ENCODE peak calls at places on chromosomes 7 and 10, in eight cellular contexts. One of them, this sample, is unnamed.

GRCh38 chr10:43258032-43258921 is 8.6 kb downstream of the RASGEF1A start:
- DNase-seq in heart right ventricle: no peak
- DNase-seq in mammary epithelial cell: no peak
- DNase-seq in transverse colon: no peak
- DNase-seq in psoas muscle: no peak
- DNase-seq in adrenal gland: no peak
- DNase-seq in sigmoid colon: no peak
- DNase-seq in prostate gland: no peak
- DNase-seq in this sample: no peak

GRCh38 chr7:119737390-119737789 is 535.6 kb upstream of the KCND2 start:
- DNase-seq in heart right ventricle: no peak
- DNase-seq in mammary epithelial cell: no peak
- DNase-seq in transverse colon: no peak
- DNase-seq in psoas muscle: no peak
- DNase-seq in adrenal gland: no peak
- DNase-seq in sigmoid colon: no peak
- DNase-seq in prostate gland: no peak
- DNase-seq in this sample: no peak

GRCh38 chr7:44211126-44211675 is 10.4 kb downstream of the YKT6 start:
- DNase-seq in heart right ventricle: no peak
- DNase-seq in mammary epithelial cell: no peak
- DNase-seq in transverse colon: no peak
- DNase-seq in psoas muscle: peak; percentile 24
- DNase-seq in adrenal gland: no peak
- DNase-seq in sigmoid colon: peak; percentile 36
- DNase-seq in prostate gland: no peak
- DNase-seq in this sample: no peak

GRCh38 chr7:28068811-28069216 is 111.8 kb downstream of the JAZF1 start:
- DNase-seq in heart right ventricle: no peak
- DNase-seq in mammary epithelial cell: peak; percentile 21
- DNase-seq in transverse colon: no peak
- DNase-seq in psoas muscle: no peak
- DNase-seq in adrenal gland: no peak
- DNase-seq in sigmoid colon: no peak
- DNase-seq in prostate gland: no peak
- DNase-seq in this sample: no peak

GRCh38 chr7:119046068-119046467 is 821.6 kb downstream of the ANKRD7 start:
- DNase-seq in heart right ventricle: no peak
- DNase-seq in mammary epithelial cell: no peak
- DNase-seq in transverse colon: no peak
- DNase-seq in psoas muscle: no peak
- DNase-seq in adrenal gland: no peak
- DNase-seq in sigmoid colon: no peak
- DNase-seq in prostate gland: no peak
- DNase-seq in this sample: no peak

GRCh38 chr10:34817054-34817453 is 2.0 kb upstream of the PARD3 start:
- DNase-seq in heart right ventricle: no peak
- DNase-seq in mammary epithelial cell: no peak
- DNase-seq in transverse colon: no peak
- DNase-seq in psoas muscle: no peak
- DNase-seq in adrenal gland: no peak
- DNase-seq in sigmoid colon: no peak
- DNase-seq in prostate gland: no peak
- DNase-seq in this sample: no peak

GRCh38 chr10:101110856-101111523 is 20.1 kb upstream of the TLX1 start:
- DNase-seq in heart right ventricle: no peak
- DNase-seq in mammary epithelial cell: no peak
- DNase-seq in transverse colon: no peak
- DNase-seq in psoas muscle: peak; percentile 19
- DNase-seq in adrenal gland: no peak
- DNase-seq in sigmoid colon: no peak
- DNase-seq in prostate gland: no peak
- DNase-seq in this sample: no peak

GRCh38 chr10:123622381-123622780 is 43.8 kb upstream of the GPR26 start:
- DNase-seq in heart right ventricle: no peak
- DNase-seq in mammary epithelial cell: no peak
- DNase-seq in transverse colon: no peak
- DNase-seq in psoas muscle: no peak
- DNase-seq in adrenal gland: peak; percentile 4
- DNase-seq in sigmoid colon: no peak
- DNase-seq in prostate gland: no peak
- DNase-seq in this sample: no peak

GRCh38 chr7:87359366-87359765 is 13.9 kb downstream of the CROT start:
- DNase-seq in heart right ventricle: no peak
- DNase-seq in mammary epithelial cell: peak; percentile 83
- DNase-seq in transverse colon: no peak
- DNase-seq in psoas muscle: no peak
- DNase-seq in adrenal gland: no peak
- DNase-seq in sigmoid colon: no peak
- DNase-seq in prostate gland: peak; percentile 36
- DNase-seq in this sample: no peak

GRCh38 chr10:119316729-119317097 is 109.3 kb downstream of the GRK5 start:
- DNase-seq in heart right ventricle: no peak
- DNase-seq in mammary epithelial cell: peak; percentile 63
- DNase-seq in transverse colon: no peak
- DNase-seq in psoas muscle: no peak
- DNase-seq in adrenal gland: peak; percentile 66
- DNase-seq in sigmoid colon: no peak
- DNase-seq in prostate gland: no peak
- DNase-seq in this sample: no peak

GRCh38 chr7:27994639-27995038 is 186.0 kb downstream of the JAZF1 start:
- DNase-seq in heart right ventricle: no peak
- DNase-seq in mammary epithelial cell: no peak
- DNase-seq in transverse colon: peak; percentile 45
- DNase-seq in psoas muscle: no peak
- DNase-seq in adrenal gland: peak; percentile 68
- DNase-seq in sigmoid colon: no peak
- DNase-seq in prostate gland: no peak
- DNase-seq in this sample: no peak

GRCh38 chr7:92025260-92025659 is 84.6 kb downstream of the AKAP9 start:
- DNase-seq in heart right ventricle: no peak
- DNase-seq in mammary epithelial cell: peak; percentile 77
- DNase-seq in transverse colon: no peak
- DNase-seq in psoas muscle: no peak
- DNase-seq in adrenal gland: no peak
- DNase-seq in sigmoid colon: no peak
- DNase-seq in prostate gland: no peak
- DNase-seq in this sample: no peak

GRCh38 chr7:94052398-94053180 is 48.4 kb upstream of the BET1 start:
- DNase-seq in heart right ventricle: no peak
- DNase-seq in mammary epithelial cell: no peak
- DNase-seq in transverse colon: no peak
- DNase-seq in psoas muscle: no peak
- DNase-seq in adrenal gland: no peak
- DNase-seq in sigmoid colon: no peak
- DNase-seq in prostate gland: no peak
- DNase-seq in this sample: no peak

GRCh38 chr7:87895363-87895762 is 19.1 kb downstream of the DBF4 start:
- DNase-seq in heart right ventricle: no peak
- DNase-seq in mammary epithelial cell: no peak
- DNase-seq in transverse colon: no peak
- DNase-seq in psoas muscle: no peak
- DNase-seq in adrenal gland: no peak
- DNase-seq in sigmoid colon: no peak
- DNase-seq in prostate gland: no peak
- DNase-seq in this sample: no peak

DNA sequence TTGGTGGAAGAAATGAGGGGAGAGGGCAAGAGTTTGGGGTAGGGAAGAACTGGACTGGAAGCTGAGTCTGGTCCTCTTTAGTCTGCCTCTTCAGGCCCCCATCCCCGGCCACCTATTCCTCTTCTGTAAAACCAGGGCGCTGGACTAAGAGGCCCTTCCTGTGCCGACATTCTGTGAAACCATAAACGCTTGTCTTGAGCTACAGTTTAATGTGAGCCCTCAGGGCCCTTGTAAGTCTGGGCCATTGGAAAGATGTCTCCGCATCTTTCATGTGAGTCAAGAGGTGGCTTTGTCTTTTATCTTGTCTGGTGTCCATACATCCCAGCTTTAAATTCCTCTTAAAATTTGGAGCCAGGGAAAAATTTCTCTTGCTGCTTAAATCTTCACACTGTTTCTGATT is 90.6 kb downstream of the PLCE1 start:
- DNase-seq in heart right ventricle: no peak
- DNase-seq in mammary epithelial cell: no peak
- DNase-seq in transverse colon: no peak
- DNase-seq in psoas muscle: no peak
- DNase-seq in adrenal gland: no peak
- DNase-seq in sigmoid colon: no peak
- DNase-seq in prostate gland: no peak
- DNase-seq in this sample: no peak
- H3K4me1 ChIP-seq in heart right ventricle: no peaks in the 10 kb centered on the region
- H3K4me1 ChIP-seq in mammary epithelial cell: no peaks in the 10 kb centered on the region
- H3K4me1 ChIP-seq in transverse colon: peaks cover 20% of the 10 kb centered on the region
- H3K4me1 ChIP-seq in psoas muscle: no peaks in the 10 kb centered on the region
- H3K4me1 ChIP-seq in adrenal gland: no peaks in the 10 kb centered on the region
- H3K4me1 ChIP-seq in sigmoid colon: peaks cover 17% of the 10 kb centered on the region
- H3K4me1 ChIP-seq in prostate gland: no peaks in the 10 kb centered on the region
- H3K4me1 ChIP-seq in this sample: peaks cover 3% of the 10 kb centered on the region

GRCh38 chr7:51068401-51068800 is 248.2 kb downstream of the COBL start:
- DNase-seq in heart right ventricle: no peak
- DNase-seq in mammary epithelial cell: no peak
- DNase-seq in transverse colon: no peak
- DNase-seq in psoas muscle: no peak
- DNase-seq in adrenal gland: no peak
- DNase-seq in sigmoid colon: no peak
- DNase-seq in prostate gland: no peak
- DNase-seq in this sample: no peak

GRCh38 chr7:51066405-51066882 is 250.2 kb downstream of the COBL start:
- DNase-seq in heart right ventricle: no peak
- DNase-seq in mammary epithelial cell: no peak
- DNase-seq in transverse colon: no peak
- DNase-seq in psoas muscle: no peak
- DNase-seq in adrenal gland: no peak
- DNase-seq in sigmoid colon: no peak
- DNase-seq in prostate gland: no peak
- DNase-seq in this sample: no peak

GRCh38 chr7:51065766-51066165 is 250.8 kb downstream of the COBL start:
- DNase-seq in heart right ventricle: no peak
- DNase-seq in mammary epithelial cell: no peak
- DNase-seq in transverse colon: no peak
- DNase-seq in psoas muscle: no peak
- DNase-seq in adrenal gland: no peak
- DNase-seq in sigmoid colon: no peak
- DNase-seq in prostate gland: no peak
- DNase-seq in this sample: no peak

GRCh38 chr7:51069411-51070083 is 247.1 kb downstream of the COBL start:
- DNase-seq in heart right ventricle: no peak
- DNase-seq in mammary epithelial cell: peak; percentile 78
- DNase-seq in transverse colon: no peak
- DNase-seq in psoas muscle: no peak
- DNase-seq in adrenal gland: no peak
- DNase-seq in sigmoid colon: no peak
- DNase-seq in prostate gland: peak; percentile 24
- DNase-seq in this sample: no peak

DNA sequence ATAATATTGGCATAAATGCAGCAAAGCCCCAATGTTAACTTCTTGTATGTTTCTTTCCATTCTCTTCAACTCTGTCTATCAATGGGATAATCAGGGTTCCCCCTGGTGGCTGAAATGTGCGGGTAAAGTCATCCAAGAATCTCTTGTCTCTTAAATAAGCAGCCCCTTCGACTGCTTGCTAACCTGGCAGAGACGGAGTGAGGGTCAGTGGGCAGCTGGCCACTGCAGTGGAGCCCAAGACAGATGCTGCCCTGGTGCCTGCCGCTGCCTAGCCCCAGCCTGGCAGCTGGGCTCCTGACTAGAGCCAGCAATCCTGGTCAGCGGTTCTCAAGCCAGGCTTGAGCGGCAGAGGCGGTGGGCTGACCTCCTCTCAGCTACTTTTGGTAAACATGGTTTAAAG is 248.9 kb downstream of the COBL start:
- DNase-seq in heart right ventricle: peak; percentile 76
- DNase-seq in mammary epithelial cell: peak; percentile 42
- DNase-seq in transverse colon: peak; percentile 67
- DNase-seq in psoas muscle: no peak
- DNase-seq in adrenal gland: peak; percentile 91
- DNase-seq in sigmoid colon: peak; percentile 76
- DNase-seq in prostate gland: peak; percentile 53
- DNase-seq in this sample: peak; percentile 82
- H3K27ac ChIP-seq in heart right ventricle: peak overlapping the region; percentile 4
- H3K27ac ChIP-seq in mammary epithelial cell: no peak overlapping the region
- H3K27ac ChIP-seq in transverse colon: no peak overlapping the region
- H3K27ac ChIP-seq in psoas muscle: no peak overlapping the region
- H3K27ac ChIP-seq in adrenal gland: no peak overlapping the region
- H3K27ac ChIP-seq in sigmoid colon: no peak overlapping the region
- H3K27ac ChIP-seq in prostate gland: no peak overlapping the region
- H3K27ac ChIP-seq in this sample: no peak overlapping the region

DNA sequence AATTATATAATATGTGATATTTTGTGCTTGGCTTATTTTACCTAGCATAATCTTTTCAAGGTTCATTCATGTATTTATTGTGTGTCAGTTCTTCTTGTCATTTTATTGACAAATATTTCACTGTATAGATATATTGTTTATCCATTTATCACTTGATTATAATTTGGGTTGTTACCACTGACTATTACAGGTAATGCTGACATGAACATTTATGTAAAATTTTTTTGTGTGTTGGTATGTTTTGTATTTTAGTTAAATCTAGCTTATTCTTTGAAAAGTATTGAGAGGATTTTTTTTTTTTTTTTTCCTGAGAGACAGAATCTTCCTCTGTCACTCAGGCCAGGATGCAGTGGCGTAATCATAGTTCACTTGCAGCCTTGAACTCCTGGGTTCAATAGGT is 107.7 kb downstream of the MAPK8 start:
- DNase-seq in heart right ventricle: no peak
- DNase-seq in mammary epithelial cell: no peak
- DNase-seq in transverse colon: no peak
- DNase-seq in psoas muscle: no peak
- DNase-seq in adrenal gland: no peak
- DNase-seq in sigmoid colon: no peak
- DNase-seq in prostate gland: no peak
- DNase-seq in this sample: no peak
- H3K27me3 ChIP-seq in heart right ventricle: no peaks in the 10 kb centered on the region
- H3K27me3 ChIP-seq in mammary epithelial cell: no peaks in the 10 kb centered on the region
- H3K27me3 ChIP-seq in transverse colon: no peaks in the 10 kb centered on the region
- H3K27me3 ChIP-seq in psoas muscle: no peaks in the 10 kb centered on the region
- H3K27me3 ChIP-seq in adrenal gland: no peaks in the 10 kb centered on the region
- H3K27me3 ChIP-seq in sigmoid colon: no peaks in the 10 kb centered on the region
- H3K27me3 ChIP-seq in prostate gland: no peaks in the 10 kb centered on the region
- H3K27me3 ChIP-seq in this sample: no peaks in the 10 kb centered on the region

DNA sequence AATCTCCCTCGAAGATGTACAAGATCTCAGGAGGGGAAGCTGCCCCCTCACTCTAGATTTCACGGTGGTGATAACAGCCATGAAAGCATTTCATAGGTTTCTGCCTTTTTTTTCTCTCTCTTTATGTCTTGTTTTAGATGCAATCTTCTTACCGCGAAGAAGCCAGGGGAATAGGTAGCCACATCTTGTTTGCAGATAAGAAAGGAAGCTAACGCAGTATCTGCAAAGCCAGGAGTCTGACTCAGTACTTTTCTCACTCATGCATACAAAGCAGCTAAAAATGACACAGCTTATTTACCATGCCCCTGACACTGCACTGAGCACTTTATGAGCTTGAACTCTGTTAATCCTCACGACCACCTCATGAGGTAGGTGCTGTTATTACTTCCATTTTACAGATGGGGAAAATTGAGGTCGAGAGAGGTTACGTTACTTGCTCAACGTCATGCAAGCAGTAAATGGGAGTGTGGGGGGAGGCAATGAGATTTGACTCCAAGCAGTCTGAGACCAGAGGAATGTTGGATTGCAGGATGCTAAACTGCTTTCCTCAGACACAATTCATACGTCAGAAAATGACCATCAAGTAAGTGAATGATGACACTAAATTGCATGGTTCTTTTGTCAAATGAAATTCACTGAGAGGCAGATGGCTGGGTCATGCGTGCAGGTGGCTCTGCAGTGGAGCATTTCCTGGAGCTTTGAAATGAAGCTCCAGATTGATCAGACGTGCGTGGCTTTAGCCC is 3.2 kb downstream of the MAP3K8 start:
- DNase-seq in heart right ventricle: no peak
- DNase-seq in mammary epithelial cell: no peak
- DNase-seq in transverse colon: no peak
- DNase-seq in psoas muscle: no peak
- DNase-seq in adrenal gland: peak; percentile 59
- DNase-seq in sigmoid colon: no peak
- DNase-seq in prostate gland: no peak
- DNase-seq in this sample: no peak
- H3K4me1 ChIP-seq in heart right ventricle: peaks cover 48% of the 10 kb centered on the region
- H3K4me1 ChIP-seq in mammary epithelial cell: peaks cover 20% of the 10 kb centered on the region
- H3K4me1 ChIP-seq in transverse colon: peaks cover 46% of the 10 kb centered on the region
- H3K4me1 ChIP-seq in psoas muscle: peaks cover 53% of the 10 kb centered on the region
- H3K4me1 ChIP-seq in adrenal gland: peaks cover 8% of the 10 kb centered on the region
- H3K4me1 ChIP-seq in sigmoid colon: peaks cover 66% of the 10 kb centered on the region
- H3K4me1 ChIP-seq in prostate gland: no peaks in the 10 kb centered on the region
- H3K4me1 ChIP-seq in this sample: peaks cover 15% of the 10 kb centered on the region